ENCODE peak calls at places on chromosome 2, in seven cellular contexts. One of them, this sample, is unnamed.

GRCh38 chr2:227793148-227793722 is 20.4 kb upstream of the CCL20 start:
- DNase-seq in GDM1: no peak
- DNase-seq in tibial artery: no peak
- DNase-seq in endothelial cell: no peak
- DNase-seq in GM03348: no peak
- DNase-seq in AG20443: no peak
- DNase-seq in HEK293T: no peak
- DNase-seq in this sample: no peak

GRCh38 chr2:202136526-202136925 is 63.5 kb downstream of the KIAA2012 start:
- DNase-seq in GDM1: no peak
- DNase-seq in tibial artery: no peak
- DNase-seq in endothelial cell: no peak
- DNase-seq in GM03348: no peak
- DNase-seq in AG20443: no peak
- DNase-seq in HEK293T: no peak
- DNase-seq in this sample: no peak

GRCh38 chr2:166900700-166901099 is 12.4 kb downstream of the XIRP2 start:
- DNase-seq in GDM1: no peak
- DNase-seq in tibial artery: no peak
- DNase-seq in endothelial cell: peak; percentile 9
- DNase-seq in GM03348: peak; percentile 6
- DNase-seq in AG20443: peak; percentile 20
- DNase-seq in HEK293T: peak; percentile 9
- DNase-seq in this sample: no peak

GRCh38 chr2:160282063-160282580 is 82.0 kb upstream of the ITGB6 start:
- DNase-seq in GDM1: no peak
- DNase-seq in tibial artery: no peak
- DNase-seq in endothelial cell: no peak
- DNase-seq in GM03348: no peak
- DNase-seq in AG20443: no peak
- DNase-seq in HEK293T: no peak
- DNase-seq in this sample: no peak

GRCh38 chr2:235607541-235608199 is 113.8 kb downstream of the AGAP1 start:
- DNase-seq in GDM1: no peak
- DNase-seq in tibial artery: no peak
- DNase-seq in endothelial cell: no peak
- DNase-seq in GM03348: peak; percentile 53
- DNase-seq in AG20443: peak; percentile 25
- DNase-seq in HEK293T: no peak
- DNase-seq in this sample: no peak

GRCh38 chr2:105168543-105168942 is 73.0 kb upstream of the GPR45 start:
- DNase-seq in GDM1: no peak
- DNase-seq in tibial artery: no peak
- DNase-seq in endothelial cell: no peak
- DNase-seq in GM03348: no peak
- DNase-seq in AG20443: no peak
- DNase-seq in HEK293T: no peak
- DNase-seq in this sample: no peak

GRCh38 chr2:58067001-58067400 is 20.4 kb downstream of the VRK2 start:
- DNase-seq in GDM1: no peak
- DNase-seq in tibial artery: no peak
- DNase-seq in endothelial cell: no peak
- DNase-seq in GM03348: no peak
- DNase-seq in AG20443: no peak
- DNase-seq in HEK293T: no peak
- DNase-seq in this sample: no peak

GRCh38 chr2:219887870-219888269 is 260.4 kb downstream of the SLC4A3 start:
- DNase-seq in GDM1: no peak
- DNase-seq in tibial artery: no peak
- DNase-seq in endothelial cell: no peak
- DNase-seq in GM03348: no peak
- DNase-seq in AG20443: no peak
- DNase-seq in HEK293T: no peak
- DNase-seq in this sample: no peak

GRCh38 chr2:110978148-110978547 is 142.6 kb upstream of the BCL2L11 start:
- DNase-seq in GDM1: no peak
- DNase-seq in tibial artery: no peak
- DNase-seq in endothelial cell: no peak
- DNase-seq in GM03348: no peak
- DNase-seq in AG20443: no peak
- DNase-seq in HEK293T: no peak
- DNase-seq in this sample: no peak

GRCh38 chr2:37323176-37323575 is 1.5 kb downstream of the PRKD3 start:
- DNase-seq in GDM1: no peak
- DNase-seq in tibial artery: no peak
- DNase-seq in endothelial cell: no peak
- DNase-seq in GM03348: no peak
- DNase-seq in AG20443: no peak
- DNase-seq in HEK293T: no peak
- DNase-seq in this sample: no peak

GRCh38 chr2:182890773-182891381 is 24.4 kb upstream of the FRZB start:
- DNase-seq in GDM1: no peak
- DNase-seq in tibial artery: no peak
- DNase-seq in endothelial cell: no peak
- DNase-seq in GM03348: no peak
- DNase-seq in AG20443: no peak
- DNase-seq in HEK293T: no peak
- DNase-seq in this sample: no peak

GRCh38 chr2:121185571-121186074 is 99.4 kb downstream of the TFCP2L1 start:
- DNase-seq in GDM1: no peak
- DNase-seq in tibial artery: no peak
- DNase-seq in endothelial cell: no peak
- DNase-seq in GM03348: no peak
- DNase-seq in AG20443: no peak
- DNase-seq in HEK293T: no peak
- DNase-seq in this sample: no peak

GRCh38 chr2:105517814-105518705 is 119.2 kb upstream of the FHL2 start:
- DNase-seq in GDM1: no peak
- DNase-seq in tibial artery: peak; percentile 72
- DNase-seq in endothelial cell: no peak
- DNase-seq in GM03348: peak; percentile 68
- DNase-seq in AG20443: peak; percentile 69
- DNase-seq in HEK293T: no peak
- DNase-seq in this sample: no peak

GRCh38 chr2:241666627-241667400 is 19.8 kb downstream of the DTYMK start:
- DNase-seq in GDM1: no peak
- DNase-seq in tibial artery: no peak
- DNase-seq in endothelial cell: no peak
- DNase-seq in GM03348: no peak
- DNase-seq in AG20443: no peak
- DNase-seq in HEK293T: no peak
- DNase-seq in this sample: no peak

GRCh38 chr2:186485576-186485870 is 537 bp upstream of the ZC3H15 start:
- DNase-seq in GDM1: no peak
- DNase-seq in tibial artery: no peak
- DNase-seq in endothelial cell: no peak
- DNase-seq in GM03348: no peak
- DNase-seq in AG20443: no peak
- DNase-seq in HEK293T: no peak
- DNase-seq in this sample: no peak

GRCh38 chr2:134897932-134898331 is 20.7 kb upstream of the CCNT2 start:
- DNase-seq in GDM1: no peak
- DNase-seq in tibial artery: no peak
- DNase-seq in endothelial cell: no peak
- DNase-seq in GM03348: peak; percentile 11
- DNase-seq in AG20443: peak; percentile 12
- DNase-seq in HEK293T: no peak
- DNase-seq in this sample: no peak

GRCh38 chr2:42252464-42252863 is 83.3 kb downstream of the EML4 start:
- DNase-seq in GDM1: no peak
- DNase-seq in tibial artery: no peak
- DNase-seq in endothelial cell: no peak
- DNase-seq in GM03348: no peak
- DNase-seq in AG20443: no peak
- DNase-seq in HEK293T: no peak
- DNase-seq in this sample: no peak

GRCh38 chr2:71608034-71608433 is 154.7 kb downstream of the DYSF start:
- DNase-seq in GDM1: no peak
- DNase-seq in tibial artery: no peak
- DNase-seq in endothelial cell: peak; percentile 3
- DNase-seq in GM03348: no peak
- DNase-seq in AG20443: no peak
- DNase-seq in HEK293T: no peak
- DNase-seq in this sample: no peak

GRCh38 chr2:44551001-44551400 is 189.3 kb downstream of the CAMKMT start:
- DNase-seq in GDM1: no peak
- DNase-seq in tibial artery: no peak
- DNase-seq in endothelial cell: no peak
- DNase-seq in GM03348: no peak
- DNase-seq in AG20443: no peak
- DNase-seq in HEK293T: no peak
- DNase-seq in this sample: no peak

GRCh38 chr2:85342156-85342555 is 12.2 kb downstream of the RETSAT start:
- DNase-seq in GDM1: no peak
- DNase-seq in tibial artery: no peak
- DNase-seq in endothelial cell: no peak
- DNase-seq in GM03348: no peak
- DNase-seq in AG20443: no peak
- DNase-seq in HEK293T: no peak
- DNase-seq in this sample: no peak

GRCh38 chr2:96153291-96153713 is 8.1 kb upstream of the DUSP2 start:
- DNase-seq in GDM1: no peak
- DNase-seq in tibial artery: no peak
- DNase-seq in endothelial cell: no peak
- DNase-seq in GM03348: no peak
- DNase-seq in AG20443: no peak
- DNase-seq in HEK293T: no peak
- DNase-seq in this sample: no peak

GRCh38 chr2:37671013-37671815 is at the start of gene CDC42EP3:
- DNase-seq in GDM1: peak; percentile 28
- DNase-seq in tibial artery: peak; percentile 35
- DNase-seq in endothelial cell: peak; percentile 72
- DNase-seq in GM03348: peak; percentile 89
- DNase-seq in AG20443: peak; percentile 79
- DNase-seq in HEK293T: peak; percentile 67
- DNase-seq in this sample: peak; percentile 55

GRCh38 chr2:124309563-124310138 is 284.6 kb downstream of the CNTNAP5 start:
- DNase-seq in GDM1: no peak
- DNase-seq in tibial artery: no peak
- DNase-seq in endothelial cell: no peak
- DNase-seq in GM03348: no peak
- DNase-seq in AG20443: no peak
- DNase-seq in HEK293T: no peak
- DNase-seq in this sample: no peak

GRCh38 chr2:42435641-42436040 is 58.1 kb downstream of the KCNG3 start:
- DNase-seq in GDM1: no peak
- DNase-seq in tibial artery: no peak
- DNase-seq in endothelial cell: no peak
- DNase-seq in GM03348: no peak
- DNase-seq in AG20443: no peak
- DNase-seq in HEK293T: no peak
- DNase-seq in this sample: no peak

GRCh38 chr2:101998556-101999121 is 6.9 kb downstream of the IL1R2 start:
- DNase-seq in GDM1: no peak
- DNase-seq in tibial artery: no peak
- DNase-seq in endothelial cell: no peak
- DNase-seq in GM03348: no peak
- DNase-seq in AG20443: no peak
- DNase-seq in HEK293T: no peak
- DNase-seq in this sample: no peak

GRCh38 chr2:217794133-217794986 is 208.4 kb downstream of the TNS1 start:
- DNase-seq in GDM1: no peak
- DNase-seq in tibial artery: no peak
- DNase-seq in endothelial cell: no peak
- DNase-seq in GM03348: peak; percentile 2
- DNase-seq in AG20443: peak; percentile 3
- DNase-seq in HEK293T: no peak
- DNase-seq in this sample: no peak

GRCh38 chr2:217142649-217143266 is 282.9 kb upstream of the TNP1 start:
- DNase-seq in GDM1: no peak
- DNase-seq in tibial artery: no peak
- DNase-seq in endothelial cell: peak; percentile 53
- DNase-seq in GM03348: no peak
- DNase-seq in AG20443: no peak
- DNase-seq in HEK293T: peak; percentile 14
- DNase-seq in this sample: no peak